ENCODE peak calls at places on chromosomes 1 and 21, in seven cellular contexts. Y is SHP77; Z is GDM1; N is stimulated activated CD4-positive, alpha-beta T cell treated with anti-CD3 and anti-CD28 coated beads, Interleukin-4, amount 100 ng/mL, for 1 hour; J is ovary; G is GM04503; S is glutamatergic neuron. T is an unnamed sample.

GRCh38 chr1:71343686-71344416 is 263.0 kb upstream of the ZRANB2 start:
- DNase-seq in Y (no peak), Z (no peak), N (no peak), J (no peak), G (no peak), S (no peak), T (no peak)

GRCh38 chr1:51569284-51570062 is 47.4 kb upstream of the OSBPL9 start:
- DNase-seq in Y (no peak), Z (peak; percentile 73), N (peak; percentile 28), J (no peak), G (no peak), S (no peak), T (peak; percentile 29)

GRCh38 chr1:67211589-67212563 is 45.6 kb downstream of the IL23R start:
- DNase-seq in Y (peak; percentile 37), Z (no peak), N (peak; percentile 33), J (no peak), G (no peak), S (no peak), T (peak; percentile 13)

GRCh38 chr1:88922214-88922613 is 30.8 kb upstream of the GTF2B start:
- DNase-seq in Y (no peak), Z (no peak), N (no peak), J (no peak), G (no peak), S (no peak), T (no peak)

GRCh38 chr1:230730979-230731378 is 16.2 kb upstream of the CAPN9 start:
- DNase-seq in Y (peak; percentile 92), Z (no peak), N (no peak), J (no peak), G (no peak), S (no peak), T (no peak)

GRCh38 chr1:10338047-10338446 is 60.8 kb upstream of the PGD start:
- DNase-seq in Y (peak; percentile 9), Z (peak; percentile 46), N (peak; percentile 34), J (peak; percentile 58), G (no peak), S (peak; percentile 61), T (peak; percentile 27)

GRCh38 chr21:45508607-45509565 is 33.4 kb downstream of the SLC19A1 start:
- DNase-seq in Y (no peak), Z (no peak), N (no peak), J (peak; percentile 39), G (no peak), S (peak; percentile 17), T (no peak)

GRCh38 chr1:225848044-225848955 is 33.9 kb downstream of the TMEM63A start:
- DNase-seq in Y (no peak), Z (no peak), N (no peak), J (no peak), G (no peak), S (peak; percentile 43), T (peak; percentile 86)

GRCh38 chr1:53255031-53255430 is 16.7 kb upstream of the MAGOH start:
- DNase-seq in Y (no peak), Z (no peak), N (no peak), J (no peak), G (no peak), S (no peak), T (no peak)

GRCh38 chr1:163820190-163820589 is 498.4 kb downstream of the NUF2 start:
- DNase-seq in Y (no peak), Z (no peak), N (no peak), J (no peak), G (no peak), S (no peak), T (peak; percentile 61)

GRCh38 chr1:10705953-10706352 is 90.5 kb downstream of the CASZ1 start:
- DNase-seq in Y (no peak), Z (no peak), N (no peak), J (no peak), G (no peak), S (no peak), T (no peak)

GRCh38 chr1:208977861-208978260 is 605.7 kb upstream of the CAMK1G start:
- DNase-seq in Y (no peak), Z (no peak), N (no peak), J (no peak), G (no peak), S (no peak), T (no peak)

GRCh38 chr21:33196956-33197374 is 32.8 kb upstream of the IFNAR2 start:
- DNase-seq in Y (peak; percentile 73), Z (peak; percentile 28), N (peak; percentile 38), J (peak; percentile 65), G (no peak), S (peak; percentile 85), T (peak; percentile 91)